ENCODE peak calls at places on chromosomes 3 and 15, in five cellular contexts. B is HCT116, G is H1, N is K562, Z is GM12878. R is an unnamed sample.

GRCh38 chr15:74422723-74423442 is 10.9 kb downstream of the SEMA7A start:
- DNase-seq in B (no peak), G (peak), N (no peak), Z (no peak), R (peak)

GRCh38 chr15:59689626-59690236 is 611 bp upstream of the BNIP2 start:
- DNase-seq in B (peak), G (peak), N (no peak), Z (no peak), R (peak)

GRCh38 chr3:184757010-184757651 is 45.3 kb upstream of the MAGEF1 start:
- DNase-seq in B (no peak), G (no peak), N (no peak), Z (no peak), R (no peak)

GRCh38 chr3:156620901-156621300 is 53.5 kb upstream of the TIPARP start:
- DNase-seq in B (no peak), G (no peak), N (no peak), Z (no peak), R (no peak)

GRCh38 chr3:10364816-10365215 is 43.9 kb upstream of the SEC13 start:
- DNase-seq in B (no peak), G (no peak), N (no peak), Z (no peak), R (no peak)

GRCh38 chr3:48125026-48125704 is 63.1 kb downstream of the CDC25A start:
- DNase-seq in B (no peak), G (peak), N (no peak), Z (no peak), R (no peak)

GRCh38 chr3:197465996-197466549 is 89.7 kb downstream of the BDH1 start:
- DNase-seq in B (no peak), G (no peak), N (no peak), Z (no peak), R (peak)

GRCh38 chr3:51799879-51800757 is 21.1 kb upstream of the IQCF6 start:
- DNase-seq in B (peak), G (no peak), N (peak), Z (peak), R (peak)

GRCh38 chr15:60155661-60156060 is 151.6 kb downstream of the FOXB1 start:
- DNase-seq in B (no peak), G (no peak), N (no peak), Z (no peak), R (no peak)

GRCh38 chr3:175422744-175423143 is 563.6 kb downstream of the NAALADL2 start:
- DNase-seq in B (no peak), G (no peak), N (no peak), Z (no peak), R (no peak)

GRCh38 chr3:173529062-173529711 is 131.6 kb downstream of the NLGN1 start:
- DNase-seq in B (peak), G (peak), N (no peak), Z (no peak), R (peak)

GRCh38 chr15:79778378-79778990 is 118.3 kb downstream of the MTHFS start:
- DNase-seq in B (no peak), G (no peak), N (no peak), Z (no peak), R (no peak)

GRCh38 chr3:130341388-130341787 is 4.1 kb upstream of the COL6A5 start:
- DNase-seq in B (no peak), G (no peak), N (no peak), Z (no peak), R (no peak)

GRCh38 chr3:171810278-171811058 is at the start of gene PLD1:
- DNase-seq in B (peak), G (no peak), N (peak), Z (no peak), R (peak)

GRCh38 chr3:139378587-139378986 is 10.9 kb downstream of the COPB2 start:
- DNase-seq in B (no peak), G (no peak), N (no peak), Z (no peak), R (peak)

GRCh38 chr3:65334045-65334665 is 646.4 kb upstream of the ADAMTS9 start:
- DNase-seq in B (no peak), G (no peak), N (peak), Z (no peak), R (no peak)

GRCh38 chr3:71778353-71778752 is 6.6 kb downstream of the PROK2 start:
- DNase-seq in B (no peak), G (no peak), N (no peak), Z (no peak), R (no peak)

GRCh38 chr3:22861426-22861825 is 341.7 kb upstream of the UBE2E2 start:
- DNase-seq in B (no peak), G (no peak), N (no peak), Z (no peak), R (no peak)

GRCh38 chr15:92393994-92394326 is 279 bp downstream of the ST8SIA2 start:
- DNase-seq in B (no peak), G (no peak), N (no peak), Z (no peak), R (no peak)
- TF ChIP-seq CEBPB in B (no peak), G (no peak), N (no peak), Z (no peak), R (no peak)

GRCh38 chr3:187072582-187072981 is 66.7 kb downstream of the RPL39L start:
- DNase-seq in B (no peak), G (no peak), N (no peak), Z (no peak), R (no peak)

GRCh38 chr3:187066228-187066995 is 72.9 kb downstream of the RPL39L start:
- DNase-seq in B (peak), G (peak), N (peak), Z (no peak), R (peak)

GRCh38 chr3:187064210-187065115 is 74.8 kb downstream of the RPL39L start:
- DNase-seq in B (no peak), G (no peak), N (no peak), Z (no peak), R (peak)

GRCh38 chr3:187072102-187072501 is 67.2 kb downstream of the RPL39L start:
- DNase-seq in B (no peak), G (no peak), N (no peak), Z (no peak), R (no peak)

GRCh38 chr3:187069857-187070516 is 69.3 kb downstream of the RPL39L start:
- DNase-seq in B (no peak), G (no peak), N (no peak), Z (no peak), R (no peak)
- TF ChIP-seq SRF in B (no peak), G (no peak), N (no peak), Z (no peak), R (no peak)

GRCh38 chr15:31365655-31366127 is 39.1 kb downstream of the KLF13 start:
- DNase-seq in B (no peak), G (peak), N (peak), Z (no peak), R (no peak)
- TF ChIP-seq POLR2A in B (no peak), G (no peak), N (peak), Z (no peak), R (no peak)

DNA sequence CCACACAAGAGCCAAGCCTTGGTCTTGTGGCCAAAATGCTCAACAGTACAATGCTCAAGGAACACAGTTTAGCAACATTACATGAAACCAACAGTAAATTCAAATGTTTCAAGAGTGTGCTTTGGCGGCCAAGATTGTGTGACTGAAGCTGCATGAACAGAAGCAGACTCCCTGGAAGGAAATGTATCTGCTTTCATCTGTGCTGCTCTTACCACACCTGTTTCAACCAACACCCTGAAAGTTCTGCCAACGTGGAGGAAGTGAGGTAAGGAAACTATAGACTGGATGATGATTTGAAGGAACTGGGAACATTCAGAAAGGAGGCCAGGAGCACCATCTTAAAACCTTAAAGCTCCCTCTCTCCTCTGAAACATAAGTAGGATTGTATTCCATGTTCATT is 55.7 kb downstream of the MB21D2 start:
- DNase-seq in B (no peak), G (no peak), N (no peak), Z (peak), R (no peak)
- TF ChIP-seq CEBPB in B (no peak), G (no peak), N (no peak), Z (no peak), R (no peak)

DNA sequence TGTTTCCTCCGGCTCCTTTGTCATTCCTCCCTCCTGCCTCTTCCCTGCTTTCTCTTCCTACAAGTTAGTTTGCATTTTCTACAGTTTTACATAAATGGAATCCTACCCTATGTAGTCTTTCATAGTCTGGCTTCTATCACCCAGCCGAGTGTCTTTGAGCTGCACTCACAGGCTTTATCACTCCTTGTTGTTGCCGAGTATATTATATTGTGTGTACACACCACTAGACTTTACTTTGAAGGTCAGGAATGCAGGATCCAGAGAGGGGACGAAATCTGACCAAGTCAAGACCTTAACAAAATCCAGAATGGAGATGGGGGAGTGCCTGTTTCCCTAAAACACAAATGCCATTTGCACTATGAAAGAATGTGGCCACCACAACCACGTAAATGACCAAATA is 65.9 kb downstream of the ARHGAP31 start:
- DNase-seq in B (no peak), G (no peak), N (no peak), Z (no peak), R (no peak)
- TF ChIP-seq SRF in B (no peak), G (no peak), N (no peak), Z (no peak), R (no peak)

R was measured in HepG2.